ENCODE peak calls at places on chromosomes 2 and 18, in eight cellular contexts. V is GM12878; D is stimulated activated naive CD8-positive, alpha-beta T cell treated with anti-CD3 and anti-CD28 coated beads, Interleukin-15, Interleukin-2, amounts not matched to agents 100 U/mL and 50 U/mL, for 24 hours; P is Panc1; R is omental fat pad; G is mucosa of descending colon; W is naive thymus-derived CD8-positive, alpha-beta T cell; I is gastrocnemius medialis. Y is an unnamed sample.

GRCh38 chr2:101610750-101611315 is 86.7 kb upstream of the MAP4K4 start:
- ATAC-seq in W (no peak), R (no peak), I (no peak), D (no peak), V (peak), P (no peak), G (no peak), Y (no peak)

GRCh38 chr18:73896685-73897084 is 250.9 kb downstream of the FBXO15 start:
- ATAC-seq in I (no peak), D (peak), W (no peak), V (peak), P (no peak), G (no peak), R (no peak), Y (no peak)

GRCh38 chr2:238644095-238645081 is 203.5 kb upstream of the TWIST2 start:
- ATAC-seq in G (peak), P (peak), D (peak), I (peak), W (no peak), R (peak), V (no peak), Y (peak)

GRCh38 chr18:62200121-62200914 is 13.3 kb downstream of the RELCH start:
- ATAC-seq in G (peak), W (peak), V (peak), D (peak), P (no peak), R (no peak), I (no peak), Y (no peak)

GRCh38 chr2:152405206-152406118 is 70.5 kb downstream of the FMNL2 start:
- ATAC-seq in I (peak), G (peak), D (no peak), V (peak), P (peak), W (no peak), R (no peak), Y (peak)

GRCh38 chr2:60954139-60954538 is 63.4 kb upstream of the PEX13 start:
- ATAC-seq in P (no peak), W (no peak), R (no peak), G (no peak), I (no peak), D (peak), V (peak), Y (no peak)

GRCh38 chr18:8780227-8780626 is 74.9 kb downstream of the MTCL1 start:
- ATAC-seq in D (no peak), W (no peak), G (no peak), P (no peak), R (no peak), V (no peak), I (no peak), Y (no peak)

GRCh38 chr2:1306029-1306686 is 107.1 kb upstream of the TPO start:
- ATAC-seq in G (peak), D (no peak), W (no peak), P (peak), R (no peak), I (no peak), V (no peak), Y (no peak)

GRCh38 chr2:48219555-48220436 is 310.2 kb upstream of the STON1 start:
- ATAC-seq in R (no peak), D (no peak), V (no peak), I (no peak), P (no peak), W (no peak), G (peak), Y (no peak)

GRCh38 chr18:77223653-77224052 is 26.0 kb upstream of the GALR1 start:
- ATAC-seq in R (peak), V (no peak), I (peak), G (no peak), W (no peak), D (peak), P (peak), Y (no peak)

GRCh38 chr2:193824474-193824873 is 1629.7 kb upstream of the TMEFF2 start:
- ATAC-seq in P (no peak), R (no peak), V (no peak), W (no peak), D (no peak), G (no peak), I (no peak), Y (no peak)

GRCh38 chr2:236554629-236555282 is 14.9 kb upstream of the ACKR3 start:
- ATAC-seq in V (no peak), D (no peak), W (peak), P (no peak), R (no peak), G (no peak), I (no peak), Y (no peak)

GRCh38 chr2:130963849-130964793 is 127.4 kb downstream of the ARHGEF4 start:
- ATAC-seq in I (no peak), G (peak), W (no peak), R (no peak), V (peak), D (no peak), P (no peak), Y (no peak)

GRCh38 chr2:216872624-216873023 is 12.8 kb upstream of the TNP1 start:
- ATAC-seq in P (no peak), W (no peak), V (no peak), I (no peak), D (no peak), G (no peak), R (no peak), Y (no peak)

GRCh38 chr2:26061539-26061938 is 27.7 kb downstream of the RAB10 start:
- ATAC-seq in G (no peak), P (no peak), W (no peak), R (no peak), I (no peak), V (no peak), D (peak), Y (no peak)

GRCh38 chr2:23809168-23809567 is 117.8 kb downstream of the ATAD2B start:
- ATAC-seq in I (no peak), P (no peak), V (peak), D (no peak), G (no peak), W (no peak), R (no peak), Y (no peak)

GRCh38 chr2:64586054-64586453 is 61.9 kb downstream of the AFTPH start:
- ATAC-seq in I (no peak), R (no peak), P (no peak), D (no peak), V (no peak), W (no peak), G (peak), Y (no peak)

GRCh38 chr2:191645807-191646611 is 31.9 kb upstream of the NABP1 start:
- ATAC-seq in I (no peak), P (no peak), W (no peak), V (no peak), G (no peak), R (no peak), D (no peak), Y (no peak)

GRCh38 chr2:46981662-46982351 is 66.2 kb upstream of the MCFD2 start:
- ATAC-seq in D (no peak), W (no peak), V (no peak), R (no peak), G (peak), I (no peak), P (no peak), Y (no peak)

GRCh38 chr2:237214963-237215362 is 129.3 kb downstream of the COPS8 start:
- ATAC-seq in R (no peak), W (no peak), P (no peak), D (no peak), G (no peak), I (no peak), V (no peak), Y (no peak)

GRCh38 chr2:218644721-218645120 is 14.7 kb downstream of the ZNF142 start:
- ATAC-seq in D (no peak), W (no peak), R (no peak), I (no peak), G (no peak), V (no peak), P (peak), Y (no peak)

GRCh38 chr2:218332920-218333645 is 23.6 kb upstream of the CATIP start:
- ATAC-seq in V (no peak), W (no peak), D (no peak), G (peak), I (no peak), P (no peak), R (peak), Y (peak)

Y was measured in gastroesophageal sphincter.